ENCODE peak calls at places on chromosomes 13 and 19, in four cellular contexts. A is activated naive CD8-positive, alpha-beta T cell treated with anti-CD3 and anti-CD28 coated beads, Interleukin-2, amount 50 U/mL, for 16 hours; S is NCI-H2029; R is B cell. I is an unnamed sample.

GRCh38 chr19:1069009-1069779 is 2.2 kb downstream of the ARHGAP45 start:
- DNase-seq in S (peak), A (no peak), R (peak), I (no peak)

GRCh38 chr19:46728693-46729339 is 11.9 kb upstream of the PRKD2 start:
- DNase-seq in A (peak), S (no peak), R (peak), I (no peak)

GRCh38 chr13:41458939-41459753 is 1.8 kb downstream of the RGCC start:
- DNase-seq in S (peak), A (no peak), R (no peak), I (peak)

GRCh38 chr19:40687525-40688016 is 2.9 kb downstream of the NUMBL start:
- DNase-seq in S (no peak), R (peak), A (no peak), I (no peak)

GRCh38 chr13:29799041-29799440 is 51.4 kb downstream of the UBL3 start:
- DNase-seq in S (no peak), A (no peak), R (no peak), I (no peak)

GRCh38 chr19:17834350-17835181 is 13.2 kb downstream of the JAK3 start:
- DNase-seq in R (no peak), A (no peak), S (no peak), I (no peak)

GRCh38 chr19:54129617-54129996 is 8.0 kb upstream of the CNOT3 start:
- DNase-seq in R (no peak), S (no peak), A (no peak), I (no peak)

GRCh38 chr13:82878536-82878935 is 1003.7 kb downstream of the SLITRK1 start:
- DNase-seq in R (no peak), S (no peak), A (no peak), I (no peak)

GRCh38 chr19:7550987-7551761 is 15.7 kb downstream of the PNPLA6 start:
- DNase-seq in R (no peak), A (no peak), S (peak), I (no peak)

GRCh38 chr13:31367410-31367809 is 167.6 kb downstream of the B3GLCT start:
- DNase-seq in R (no peak), A (no peak), S (no peak), I (no peak)

GRCh38 chr19:51194527-51195315 is 30.2 kb upstream of the CD33 start:
- DNase-seq in R (no peak), S (no peak), A (no peak), I (no peak)

GRCh38 chr19:38852231-38853044 is 2.7 kb upstream of the HNRNPL start:
- DNase-seq in A (no peak), S (no peak), R (peak), I (no peak)

GRCh38 chr13:100089633-100090032 is 740 bp downstream of the PCCA start:
- DNase-seq in R (no peak), A (no peak), S (no peak), I (peak)

GRCh38 chr13:50080158-50080855 is 65.1 kb downstream of the KCNRG start:
- DNase-seq in R (peak), A (no peak), S (no peak), I (peak)

GRCh38 chr19:56089344-56089743 is 31.8 kb downstream of the ZNF787 start:
- DNase-seq in A (no peak), R (no peak), S (no peak), I (no peak)

GRCh38 chr13:99415851-99416331 is 85.4 kb upstream of the TM9SF2 start:
- DNase-seq in A (peak), R (peak), S (no peak), I (no peak)

GRCh38 chr13:27619711-27620376 is 485 bp downstream of the LNX2 start:
- DNase-seq in A (no peak), S (no peak), R (peak), I (no peak)

GRCh38 chr19:31586282-31586681 is 237.0 kb upstream of the TSHZ3 start:
- DNase-seq in A (no peak), S (no peak), R (no peak), I (no peak)

GRCh38 chr13:113785051-113786010 is 26.3 kb downstream of the TMEM255B start:
- DNase-seq in A (no peak), S (peak), R (no peak), I (peak)

I was measured in DMS79 treated with DMSO at 0.1 percent for 48 hours.